ENCODE peak calls at places on chromosome 11, in five cellular contexts. C is heart left ventricle, H is left ventricle myocardium inferior, M is A549, D is lower lobe of right lung. O is an unnamed sample.

GRCh38 chr11:116276051-116277044 is 496.4 kb downstream of the BUD13 start:
- DNase-seq in H (peak; percentile 72), C (peak; percentile 72), D (peak; percentile 86), M (peak; percentile 82), O (peak; percentile 89)

GRCh38 chr11:1570896-1571759 is 943 bp downstream of the DUSP8 start:
- DNase-seq in D (no peak), C (peak; percentile 45), M (no peak), H (no peak), O (peak; percentile 64)

GRCh38 chr11:88175004-88175706 is at the start of gene RAB38:
- DNase-seq in M (peak; percentile 4), C (peak; percentile 29), D (peak; percentile 78), H (peak; percentile 20), O (peak; percentile 34)

GRCh38 chr11:123449436-123449835 is 19.4 kb downstream of the GRAMD1B start:
- DNase-seq in D (no peak), H (no peak), C (no peak), M (no peak), O (no peak)

GRCh38 chr11:8809605-8810272 is 101.2 kb upstream of the AKIP1 start:
- DNase-seq in C (no peak), D (no peak), M (no peak), H (no peak), O (no peak)

GRCh38 chr11:94851864-94852581 is 83.9 kb downstream of the AMOTL1 start:
- DNase-seq in D (no peak), H (no peak), C (no peak), M (no peak), O (no peak)

GRCh38 chr11:68113986-68114385 is 7.2 kb downstream of the CHKA start:
- DNase-seq in D (no peak), M (no peak), C (no peak), H (no peak), O (no peak)

GRCh38 chr11:111001986-111002616 is 243.4 kb upstream of the POU2AF2 start:
- DNase-seq in D (no peak), H (no peak), M (no peak), C (no peak), O (no peak)

GRCh38 chr11:12200359-12201015 is 90.1 kb downstream of the MICAL2 start:
- DNase-seq in D (no peak), C (peak; percentile 64), H (peak; percentile 44), M (no peak), O (no peak)

GRCh38 chr11:9775393-9775780 is 111.5 kb downstream of the SWAP70 start:
- DNase-seq in C (no peak), H (no peak), D (no peak), M (no peak), O (no peak)

GRCh38 chr11:111674941-111675340 is 72.7 kb downstream of the SIK2 start:
- DNase-seq in H (no peak), D (no peak), M (no peak), C (no peak), O (no peak)

GRCh38 chr11:1238767-1239595 is 16.1 kb downstream of the MUC5B start:
- DNase-seq in C (no peak), M (no peak), H (no peak), D (no peak), O (no peak)

GRCh38 chr11:14904745-14905103 is 12.7 kb upstream of the CYP2R1 start:
- DNase-seq in H (peak; percentile 87), C (peak; percentile 86), D (peak; percentile 90), M (peak; percentile 64), O (peak; percentile 92)

GRCh38 chr11:16542353-16542752 is 186.0 kb upstream of the SOX6 start:
- DNase-seq in M (no peak), D (no peak), H (no peak), C (no peak), O (no peak)

GRCh38 chr11:3227568-3228444 is 4.4 kb downstream of the MRGPRE start:
- DNase-seq in D (peak; percentile 40), M (no peak), C (no peak), H (no peak), O (no peak)

GRCh38 chr11:131537729-131538128 is 167.3 kb downstream of the NTM start:
- DNase-seq in M (no peak), D (no peak), H (no peak), C (no peak), O (no peak)

GRCh38 chr11:17526326-17526725 is 17.9 kb downstream of the USH1C start:
- DNase-seq in M (no peak), H (no peak), D (no peak), C (no peak), O (peak; percentile 59)

GRCh38 chr11:100851129-100851528 is 164.0 kb downstream of the ARHGAP42 start:
- DNase-seq in D (no peak), H (no peak), M (no peak), C (no peak), O (no peak)

GRCh38 chr11:122213111-122213510 is 97.1 kb upstream of the BLID start:
- DNase-seq in H (no peak), D (no peak), M (no peak), C (peak; percentile 29), O (no peak)

GRCh38 chr11:2518112-2518982 is 73.5 kb downstream of the KCNQ1 start:
- DNase-seq in M (no peak), H (peak; percentile 11), C (no peak), D (peak; percentile 34), O (peak; percentile 17)

GRCh38 chr11:96317576-96317975 is 25.4 kb downstream of the MAML2 start:
- DNase-seq in C (no peak), M (no peak), D (no peak), H (no peak), O (no peak)

GRCh38 chr11:7890417-7891179 is 40.5 kb downstream of the OR10A6 start:
- DNase-seq in M (no peak), C (no peak), H (no peak), D (no peak), O (no peak)

GRCh38 chr11:32487270-32487669 is 51.9 kb upstream of the WT1 start:
- DNase-seq in D (no peak), H (no peak), C (no peak), M (peak; percentile 39), O (peak; percentile 26)

GRCh38 chr11:91776660-91777059 is 448.0 kb upstream of the FAT3 start:
- DNase-seq in H (peak; percentile 22), M (no peak), D (no peak), C (peak; percentile 34), O (no peak)

GRCh38 chr11:33658195-33658900 is 42.3 kb downstream of the C11orf91 start:
- DNase-seq in M (no peak), D (no peak), C (no peak), H (no peak), O (no peak)
- TF ChIP-seq CTCF in M (no peak), D (no peak), C (no peak), H (no peak), O (no peak)

GRCh38 chr11:75472081-75472732 is 39.2 kb upstream of the KLHL35 start:
- DNase-seq in H (no peak), M (no peak), D (peak; percentile 24), C (no peak), O (no peak)
- TF ChIP-seq CTCF in H (no peak), M (no peak), D (no peak), C (no peak), O (no peak)

GRCh38 chr11:61049854-61050253 is 52.4 kb upstream of the CD5 start:
- DNase-seq in M (no peak), D (no peak), H (no peak), C (no peak), O (no peak)
- TF ChIP-seq CTCF in M (no peak), D (no peak), H (no peak), C (no peak), O (no peak)

DNA sequence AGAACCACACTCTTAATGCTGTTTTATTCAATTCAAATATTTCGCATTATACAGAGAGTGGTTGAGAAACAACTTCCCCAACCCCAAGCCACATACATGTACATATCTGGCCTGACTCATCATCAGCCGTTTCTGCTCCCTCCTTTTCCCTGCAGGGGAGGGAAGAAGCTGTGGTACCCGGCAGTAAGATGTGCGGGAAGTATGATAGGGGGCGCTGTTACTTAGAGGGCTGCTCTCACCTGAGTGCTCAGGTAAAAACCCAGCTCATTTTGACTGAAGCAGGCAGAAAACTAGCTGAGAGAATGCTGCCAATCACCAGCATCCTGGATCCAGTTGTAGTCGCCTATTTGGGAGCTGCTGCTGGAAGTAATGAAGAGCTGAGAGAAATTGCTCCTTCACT is 85.6 kb downstream of the NELL1 start:
- DNase-seq in C (no peak), H (no peak), D (no peak), M (peak; percentile 9), O (no peak)
- TF ChIP-seq CTCF in C (no peak), H (no peak), D (no peak), M (no peak), O (peak; percentile 25)

DNA sequence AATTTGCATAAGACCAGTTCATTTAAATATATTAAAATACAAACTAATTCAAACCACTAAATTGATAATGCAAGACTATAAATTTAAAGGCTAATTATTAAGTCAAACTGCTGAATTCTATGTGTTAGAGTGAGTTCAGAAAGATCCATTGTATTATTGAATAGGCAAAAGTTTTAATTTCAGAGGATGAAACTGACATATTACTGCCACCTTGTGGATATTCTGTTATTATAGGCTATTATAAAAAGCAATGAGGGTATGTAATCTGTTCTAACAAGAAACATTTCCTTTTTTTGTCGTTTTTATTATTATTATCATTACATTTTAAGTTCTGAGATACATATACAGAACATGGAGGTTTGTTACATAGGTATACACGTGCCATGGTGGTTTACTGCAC is 20.9 kb upstream of the NAALAD2 start:
- DNase-seq in D (no peak), C (no peak), M (no peak), H (no peak), O (no peak)
- TF ChIP-seq CTCF in D (peak; percentile 34), C (peak; percentile 32), M (peak; percentile 40), H (peak; percentile 49), O (peak; percentile 66)

GRCh38 chr11:120696597-120696996 is 185.0 kb downstream of the GRIK4 start:
- DNase-seq in H (no peak), C (no peak), M (no peak), D (no peak), O (no peak)
- TF ChIP-seq CTCF in H (no peak), C (no peak), M (no peak), D (no peak), O (no peak)

DNA sequence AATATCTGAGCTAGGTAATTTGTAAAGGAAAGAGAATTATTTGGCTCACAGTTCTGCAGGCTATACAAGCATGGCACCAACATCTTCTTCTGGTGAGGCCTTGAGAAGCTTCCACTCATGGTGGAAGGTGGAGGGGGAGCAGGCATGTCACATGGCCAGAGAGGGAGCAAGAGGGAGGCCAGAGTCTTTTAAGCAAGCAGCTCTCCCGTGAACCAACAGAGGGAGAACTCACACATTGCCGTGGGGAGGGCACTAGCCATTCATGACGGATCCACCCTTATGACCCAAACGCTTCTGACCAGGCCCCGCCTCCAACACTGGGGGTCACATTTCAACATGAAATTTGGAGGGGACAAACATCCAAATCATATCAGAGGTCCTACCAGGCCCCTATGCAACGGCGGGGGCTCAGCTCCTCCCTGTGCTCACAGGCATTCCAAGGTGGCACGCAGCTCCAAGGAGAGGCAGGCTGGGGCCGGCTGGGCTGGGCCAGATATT is 4.6 kb downstream of the C11orf96 start:
- DNase-seq in D (no peak), H (no peak), C (no peak), M (peak; percentile 55), O (no peak)
- TF ChIP-seq CTCF in D (no peak), H (peak; percentile 40), C (peak; percentile 11), M (no peak), O (peak; percentile 8)

GRCh38 chr11:66747480-66747879 is 18.5 kb upstream of the SPTBN2 start:
- DNase-seq in D (no peak), C (no peak), H (no peak), M (no peak), O (no peak)
- TF ChIP-seq CTCF in D (no peak), C (no peak), H (no peak), M (no peak), O (no peak)

GRCh38 chr11:114291847-114292680 is 4.1 kb upstream of the NNMT start:
- DNase-seq in M (peak; percentile 79), D (no peak), H (no peak), C (no peak), O (no peak)
- TF ChIP-seq CTCF in M (no peak), D (no peak), H (no peak), C (no peak), O (no peak)

O was measured in glutamatergic neuron.